ENCODE peak calls at places on chromosome 17, in seven cellular contexts. W is GM12891, Q is SK-N-SH, Z is K562, D is H1, N is GM12878, S is HepG2. Y is an unnamed sample.

GRCh38 chr17:42780816-42781638 is 617 bp downstream of the WNK4 start:
- DNase-seq in W (no peak), N (no peak), Z (peak), D (no peak), S (no peak), Q (no peak), Y (no peak)

GRCh38 chr17:16419929-16420271 is 4.5 kb downstream of the TRPV2 start:
- DNase-seq in D (no peak), Z (peak), Q (no peak), W (no peak), S (no peak), N (no peak), Y (no peak)

GRCh38 chr17:193841-194806 is 12.7 kb upstream of the DOC2B start:
- DNase-seq in Z (no peak), W (no peak), Q (no peak), N (no peak), S (peak), D (no peak), Y (no peak)

GRCh38 chr17:44379887-44380286 is 9.6 kb downstream of the ITGA2B start:
- DNase-seq in N (no peak), Q (no peak), W (no peak), Z (no peak), S (no peak), D (no peak), Y (no peak)

GRCh38 chr17:10638151-10638550 is 19.0 kb downstream of the MYH3 start:
- DNase-seq in Q (no peak), S (no peak), Z (no peak), W (no peak), N (no peak), D (no peak), Y (no peak)

GRCh38 chr17:66190738-66191606 is 961 bp downstream of the CEP112 start:
- DNase-seq in D (no peak), W (no peak), Z (no peak), S (peak), Q (peak), N (no peak), Y (no peak)

GRCh38 chr17:81027591-81028505 is 7.1 kb upstream of the BAIAP2 start:
- DNase-seq in Z (no peak), W (peak), Q (peak), S (no peak), N (no peak), D (no peak), Y (no peak)

GRCh38 chr17:75194879-75195278 is 10.6 kb upstream of the NUP85 start:
- DNase-seq in S (no peak), W (no peak), D (no peak), N (no peak), Q (no peak), Z (no peak), Y (no peak)

GRCh38 chr17:78723957-78724356 is 58.1 kb downstream of the CYTH1 start:
- DNase-seq in S (no peak), Z (no peak), W (no peak), Q (no peak), N (no peak), D (no peak), Y (no peak)

GRCh38 chr17:61574542-61575351 is 16.3 kb downstream of the NACA2 start:
- DNase-seq in W (no peak), Z (peak), Q (peak), N (no peak), D (no peak), S (peak), Y (no peak)
- TF ChIP-seq TAF1 in W (no peak), Z (no peak), Q (no peak), N (no peak), D (no peak), S (no peak), Y (no peak)

GRCh38 chr17:7632492-7632894 is 2.6 kb downstream of the SHBG start:
- DNase-seq in Z (peak), Q (no peak), W (no peak), S (no peak), D (peak), N (no peak), Y (no peak)
- TF ChIP-seq TAF1 in Z (no peak), Q (no peak), W (no peak), S (no peak), D (no peak), N (no peak), Y (no peak)

GRCh38 chr17:58402047-58402446 is 15.3 kb downstream of the RNF43 start:
- DNase-seq in D (no peak), S (no peak), W (no peak), N (no peak), Z (no peak), Q (no peak), Y (no peak)
- TF ChIP-seq TAF1 in D (no peak), S (no peak), W (no peak), N (no peak), Z (no peak), Q (no peak), Y (no peak)

DNA sequence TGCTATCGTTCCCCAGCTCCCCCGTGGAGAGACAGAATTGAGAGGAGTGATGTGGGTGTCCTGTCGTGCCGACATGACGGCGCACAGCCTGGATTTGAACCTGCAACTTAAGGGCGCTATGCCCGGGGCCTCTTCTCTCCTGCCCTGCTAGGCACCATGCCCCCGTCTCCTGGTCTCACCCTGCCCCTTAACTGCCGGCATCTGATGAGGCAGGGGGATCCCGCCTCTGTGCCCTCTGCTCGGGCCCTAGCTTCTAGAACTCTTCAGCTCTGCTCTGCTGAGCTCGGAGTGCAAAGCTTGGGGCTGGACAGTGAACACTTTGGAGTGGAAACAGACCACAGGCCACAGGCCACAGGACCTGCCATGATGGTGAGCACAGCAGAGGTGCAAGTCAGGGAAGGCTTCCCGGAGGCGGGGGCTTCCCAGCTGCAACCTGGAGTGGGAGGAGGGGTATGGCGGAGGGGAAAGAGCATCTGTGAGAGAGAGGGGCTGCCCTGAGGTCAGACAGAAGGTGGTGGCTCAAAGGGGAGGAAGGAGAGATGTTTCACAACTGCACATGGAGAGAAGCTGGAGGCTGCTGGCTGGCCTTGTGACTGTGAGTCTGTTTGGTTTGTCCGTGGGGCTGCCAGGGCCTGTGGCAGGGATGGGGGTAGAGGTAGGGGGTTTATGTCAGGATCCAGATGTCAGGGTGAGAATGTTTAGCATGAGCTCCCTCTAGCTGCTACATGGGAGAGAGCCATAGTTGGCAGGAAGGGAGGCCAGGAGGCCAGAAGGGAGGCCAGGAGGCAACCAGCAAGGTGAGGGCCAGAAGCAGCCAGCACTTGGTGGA is 107.8 kb downstream of the CRLF3 start:
- DNase-seq in S (no peak), W (no peak), D (no peak), Z (no peak), Q (peak), N (no peak), Y (no peak)
- TF ChIP-seq TAF1 in S (no peak), W (no peak), D (no peak), Z (no peak), Q (no peak), N (no peak), Y (no peak)